ENCODE peak calls at places on chromosome 20, in seven cellular contexts. I, K, Z, Y, W, A and M are unnamed samples.

GRCh38 chr20:58891686-58892125 is 39.2 kb downstream of the GNAS start:
- DNase-seq in W (no peak), K (no peak), Z (peak), Y (no peak), A (peak), I (no peak), M (peak)

GRCh38 chr20:47493954-47494293 is 7.8 kb upstream of the NCOA3 start:
- DNase-seq in Z (no peak), A (no peak), K (no peak), W (no peak), I (peak), Y (no peak), M (no peak)

GRCh38 chr20:12679456-12679855 is 329.3 kb upstream of the SPTLC3 start:
- DNase-seq in Z (no peak), Y (no peak), K (no peak), W (no peak), A (no peak), I (no peak), M (no peak)

GRCh38 chr20:13671500-13672288 is 33.0 kb upstream of the TASP1 start:
- DNase-seq in K (no peak), I (no peak), Y (peak), A (no peak), Z (no peak), W (no peak), M (peak)

GRCh38 chr20:63094767-63095499 is 88.2 kb upstream of the BHLHE23 start:
- DNase-seq in I (no peak), Y (no peak), K (no peak), W (no peak), A (no peak), Z (peak), M (no peak)

GRCh38 chr20:10902174-10902573 is 228.4 kb upstream of the JAG1 start:
- DNase-seq in Y (peak), A (no peak), Z (no peak), I (no peak), K (no peak), W (no peak), M (no peak)

GRCh38 chr20:38200646-38201045 is 35.6 kb upstream of the TGM2 start:
- DNase-seq in Z (no peak), W (no peak), I (no peak), K (no peak), Y (no peak), A (no peak), M (no peak)

GRCh38 chr20:45405566-45406259 is 2.4 kb upstream of the DBNDD2 start:
- DNase-seq in K (no peak), A (no peak), W (no peak), Y (no peak), I (no peak), Z (no peak), M (peak)

GRCh38 chr20:61609461-61609860 is 357.4 kb downstream of the CDH4 start:
- DNase-seq in A (no peak), Z (no peak), I (no peak), Y (no peak), K (no peak), W (no peak), M (no peak)

GRCh38 chr20:7308163-7308562 is 540.7 kb downstream of the BMP2 start:
- DNase-seq in K (no peak), W (no peak), I (no peak), A (no peak), Y (no peak), Z (no peak), M (no peak)

GRCh38 chr20:4956200-4956810 is 45.0 kb downstream of the SLC23A2 start:
- DNase-seq in K (peak), Z (no peak), W (no peak), I (no peak), Y (peak), A (no peak), M (peak)

GRCh38 chr20:59733326-59733725 is 129.0 kb downstream of the PHACTR3 start:
- DNase-seq in W (peak), K (no peak), Y (no peak), Z (no peak), A (no peak), I (no peak), M (no peak)

GRCh38 chr20:40232288-40232687 is 456.7 kb downstream of the MAFB start:
- DNase-seq in K (no peak), Y (peak), W (peak), Z (no peak), A (no peak), I (no peak), M (no peak)

GRCh38 chr20:35615667-35616464 is at the start of gene SPAG4:
- DNase-seq in K (peak), A (peak), Y (no peak), Z (peak), I (peak), W (no peak), M (peak)

GRCh38 chr20:8796088-8796665 is 272.7 kb upstream of the PLCB4 start:
- DNase-seq in W (no peak), Z (no peak), I (peak), A (no peak), K (no peak), Y (peak), M (no peak)

GRCh38 chr20:4949833-4950178 is 51.5 kb downstream of the SLC23A2 start:
- DNase-seq in K (no peak), I (no peak), A (peak), Z (no peak), Y (peak), W (no peak), M (no peak)

GRCh38 chr20:33852971-33853813 is 42.0 kb downstream of the CHMP4B start:
- DNase-seq in W (no peak), Y (no peak), A (no peak), I (no peak), Z (no peak), K (no peak), M (no peak)

GRCh38 chr20:9319687-9320384 is 194.6 kb upstream of the LAMP5 start:
- DNase-seq in K (peak), W (no peak), Z (no peak), A (no peak), Y (no peak), I (no peak), M (no peak)

GRCh38 chr20:44475694-44476560 is at the start of gene TTPAL:
- DNase-seq in I (peak), Z (peak), W (peak), K (peak), Y (peak), A (peak), M (peak)

GRCh38 chr20:52965819-52966218 is 6.3 kb upstream of the TSHZ2 start:
- DNase-seq in I (no peak), K (no peak), Z (no peak), A (no peak), W (no peak), Y (no peak), M (no peak)

GRCh38 chr20:623704-624103 is 13.6 kb upstream of the TCF15 start:
- DNase-seq in A (no peak), W (no peak), Z (no peak), Y (no peak), K (no peak), I (no peak), M (no peak)

GRCh38 chr20:63734111-63734945 is 2.1 kb upstream of the LIME1 start:
- DNase-seq in A (no peak), W (no peak), K (no peak), I (no peak), Z (no peak), Y (no peak), M (no peak)

GRCh38 chr20:63138855-63139341 is 77.0 kb downstream of the YTHDF1 start:
- DNase-seq in W (no peak), A (no peak), Y (peak), I (no peak), Z (no peak), K (no peak), M (no peak)

GRCh38 chr20:38843346-38843745 is 37.8 kb downstream of the PPP1R16B start:
- DNase-seq in A (peak), Y (no peak), W (no peak), Z (no peak), I (no peak), K (no peak), M (no peak)

GRCh38 chr20:19531446-19531845 is 226.6 kb upstream of the RIN2 start:
- DNase-seq in I (no peak), A (no peak), K (no peak), Z (no peak), Y (no peak), W (no peak), M (no peak)